ENCODE peak calls at places on chromosome 10, in five cellular contexts. One of them, this sample, is unnamed.

GRCh38 chr10:79354141-79354540 is 6.9 kb downstream of the PPIF start:
- DNase-seq in EH: no peak
- DNase-seq in activated T-helper 1 cell treated with anti-CD3 and anti-CD28 coated beads, Interleukin-12 subunit alpha, Interleukin-12 subunit beta, Interleukin-2, Interleukin-4 antibody, amounts not matched to agents 30 ng/mL and 10 ng/mL and 1 ng/mL, durations not matched to agents 14 hours and 24 hours and 36 hours: no peak
- DNase-seq in stimulated activated CD4-positive, alpha-beta T cell treated with anti-CD3 and anti-CD28 coated beads, Interleukin-2, amount 100 ng/mL, for 48 hours: no peak
- DNase-seq in anterior cingulate cortex: no peak
- DNase-seq in this sample: no peak

GRCh38 chr10:19111501-19112267 is 63.1 kb downstream of the MALRD1 start:
- DNase-seq in EH: no peak
- DNase-seq in anterior cingulate cortex: no peak
- DNase-seq in stimulated activated CD4-positive, alpha-beta T cell treated with anti-CD3 and anti-CD28 coated beads, Interleukin-2, amount 100 ng/mL, for 48 hours: no peak
- DNase-seq in activated T-helper 1 cell treated with anti-CD3 and anti-CD28 coated beads, Interleukin-12 subunit alpha, Interleukin-12 subunit beta, Interleukin-2, Interleukin-4 antibody, amounts not matched to agents 30 ng/mL and 10 ng/mL and 1 ng/mL, durations not matched to agents 14 hours and 24 hours and 36 hours: no peak
- DNase-seq in this sample: no peak

GRCh38 chr10:11875499-11876281 is 52.5 kb downstream of the PROSER2 start:
- DNase-seq in activated T-helper 1 cell treated with anti-CD3 and anti-CD28 coated beads, Interleukin-12 subunit alpha, Interleukin-12 subunit beta, Interleukin-2, Interleukin-4 antibody, amounts not matched to agents 30 ng/mL and 10 ng/mL and 1 ng/mL, durations not matched to agents 14 hours and 24 hours and 36 hours: no peak
- DNase-seq in anterior cingulate cortex: no peak
- DNase-seq in stimulated activated CD4-positive, alpha-beta T cell treated with anti-CD3 and anti-CD28 coated beads, Interleukin-2, amount 100 ng/mL, for 48 hours: no peak
- DNase-seq in EH: peak
- DNase-seq in this sample: no peak

GRCh38 chr10:21372651-21373410 is 152.7 kb downstream of the SKIDA1 start:
- DNase-seq in stimulated activated CD4-positive, alpha-beta T cell treated with anti-CD3 and anti-CD28 coated beads, Interleukin-2, amount 100 ng/mL, for 48 hours: peak
- DNase-seq in anterior cingulate cortex: no peak
- DNase-seq in EH: peak
- DNase-seq in activated T-helper 1 cell treated with anti-CD3 and anti-CD28 coated beads, Interleukin-12 subunit alpha, Interleukin-12 subunit beta, Interleukin-2, Interleukin-4 antibody, amounts not matched to agents 30 ng/mL and 10 ng/mL and 1 ng/mL, durations not matched to agents 14 hours and 24 hours and 36 hours: peak
- DNase-seq in this sample: no peak

GRCh38 chr10:71431945-71432905 is 35.5 kb downstream of the CDH23 start:
- DNase-seq in anterior cingulate cortex: no peak
- DNase-seq in activated T-helper 1 cell treated with anti-CD3 and anti-CD28 coated beads, Interleukin-12 subunit alpha, Interleukin-12 subunit beta, Interleukin-2, Interleukin-4 antibody, amounts not matched to agents 30 ng/mL and 10 ng/mL and 1 ng/mL, durations not matched to agents 14 hours and 24 hours and 36 hours: no peak
- DNase-seq in EH: no peak
- DNase-seq in stimulated activated CD4-positive, alpha-beta T cell treated with anti-CD3 and anti-CD28 coated beads, Interleukin-2, amount 100 ng/mL, for 48 hours: no peak
- DNase-seq in this sample: no peak

GRCh38 chr10:30227481-30227880 is 121.6 kb downstream of the MTPAP start:
- DNase-seq in activated T-helper 1 cell treated with anti-CD3 and anti-CD28 coated beads, Interleukin-12 subunit alpha, Interleukin-12 subunit beta, Interleukin-2, Interleukin-4 antibody, amounts not matched to agents 30 ng/mL and 10 ng/mL and 1 ng/mL, durations not matched to agents 14 hours and 24 hours and 36 hours: no peak
- DNase-seq in EH: peak
- DNase-seq in anterior cingulate cortex: no peak
- DNase-seq in stimulated activated CD4-positive, alpha-beta T cell treated with anti-CD3 and anti-CD28 coated beads, Interleukin-2, amount 100 ng/mL, for 48 hours: no peak
- DNase-seq in this sample: no peak

GRCh38 chr10:31120392-31120791 is 88.7 kb upstream of the ZNF438 start:
- DNase-seq in EH: no peak
- DNase-seq in anterior cingulate cortex: no peak
- DNase-seq in activated T-helper 1 cell treated with anti-CD3 and anti-CD28 coated beads, Interleukin-12 subunit alpha, Interleukin-12 subunit beta, Interleukin-2, Interleukin-4 antibody, amounts not matched to agents 30 ng/mL and 10 ng/mL and 1 ng/mL, durations not matched to agents 14 hours and 24 hours and 36 hours: no peak
- DNase-seq in stimulated activated CD4-positive, alpha-beta T cell treated with anti-CD3 and anti-CD28 coated beads, Interleukin-2, amount 100 ng/mL, for 48 hours: no peak
- DNase-seq in this sample: no peak

GRCh38 chr10:121088524-121088923 is 237.4 kb downstream of the WDR11 start:
- DNase-seq in EH: no peak
- DNase-seq in anterior cingulate cortex: no peak
- DNase-seq in activated T-helper 1 cell treated with anti-CD3 and anti-CD28 coated beads, Interleukin-12 subunit alpha, Interleukin-12 subunit beta, Interleukin-2, Interleukin-4 antibody, amounts not matched to agents 30 ng/mL and 10 ng/mL and 1 ng/mL, durations not matched to agents 14 hours and 24 hours and 36 hours: no peak
- DNase-seq in stimulated activated CD4-positive, alpha-beta T cell treated with anti-CD3 and anti-CD28 coated beads, Interleukin-2, amount 100 ng/mL, for 48 hours: no peak
- DNase-seq in this sample: peak

GRCh38 chr10:51046668-51047067 is 27.6 kb upstream of the PRKG1 start:
- DNase-seq in stimulated activated CD4-positive, alpha-beta T cell treated with anti-CD3 and anti-CD28 coated beads, Interleukin-2, amount 100 ng/mL, for 48 hours: no peak
- DNase-seq in EH: no peak
- DNase-seq in activated T-helper 1 cell treated with anti-CD3 and anti-CD28 coated beads, Interleukin-12 subunit alpha, Interleukin-12 subunit beta, Interleukin-2, Interleukin-4 antibody, amounts not matched to agents 30 ng/mL and 10 ng/mL and 1 ng/mL, durations not matched to agents 14 hours and 24 hours and 36 hours: no peak
- DNase-seq in anterior cingulate cortex: no peak
- DNase-seq in this sample: no peak

GRCh38 chr10:98296514-98296913 is 28.5 kb upstream of the LOXL4 start:
- DNase-seq in anterior cingulate cortex: no peak
- DNase-seq in stimulated activated CD4-positive, alpha-beta T cell treated with anti-CD3 and anti-CD28 coated beads, Interleukin-2, amount 100 ng/mL, for 48 hours: no peak
- DNase-seq in EH: peak
- DNase-seq in activated T-helper 1 cell treated with anti-CD3 and anti-CD28 coated beads, Interleukin-12 subunit alpha, Interleukin-12 subunit beta, Interleukin-2, Interleukin-4 antibody, amounts not matched to agents 30 ng/mL and 10 ng/mL and 1 ng/mL, durations not matched to agents 14 hours and 24 hours and 36 hours: no peak
- DNase-seq in this sample: no peak

GRCh38 chr10:65497837-65498236 is 1428.0 kb upstream of the LRRTM3 start:
- DNase-seq in anterior cingulate cortex: no peak
- DNase-seq in activated T-helper 1 cell treated with anti-CD3 and anti-CD28 coated beads, Interleukin-12 subunit alpha, Interleukin-12 subunit beta, Interleukin-2, Interleukin-4 antibody, amounts not matched to agents 30 ng/mL and 10 ng/mL and 1 ng/mL, durations not matched to agents 14 hours and 24 hours and 36 hours: no peak
- DNase-seq in stimulated activated CD4-positive, alpha-beta T cell treated with anti-CD3 and anti-CD28 coated beads, Interleukin-2, amount 100 ng/mL, for 48 hours: no peak
- DNase-seq in EH: no peak
- DNase-seq in this sample: no peak

GRCh38 chr10:109894516-109894915 is 28.8 kb downstream of the XPNPEP1 start:
- DNase-seq in anterior cingulate cortex: peak
- DNase-seq in stimulated activated CD4-positive, alpha-beta T cell treated with anti-CD3 and anti-CD28 coated beads, Interleukin-2, amount 100 ng/mL, for 48 hours: no peak
- DNase-seq in EH: peak
- DNase-seq in activated T-helper 1 cell treated with anti-CD3 and anti-CD28 coated beads, Interleukin-12 subunit alpha, Interleukin-12 subunit beta, Interleukin-2, Interleukin-4 antibody, amounts not matched to agents 30 ng/mL and 10 ng/mL and 1 ng/mL, durations not matched to agents 14 hours and 24 hours and 36 hours: no peak
- DNase-seq in this sample: no peak

GRCh38 chr10:131655101-131655849 is 245.5 kb upstream of the PPP2R2D start:
- DNase-seq in stimulated activated CD4-positive, alpha-beta T cell treated with anti-CD3 and anti-CD28 coated beads, Interleukin-2, amount 100 ng/mL, for 48 hours: no peak
- DNase-seq in anterior cingulate cortex: no peak
- DNase-seq in EH: no peak
- DNase-seq in activated T-helper 1 cell treated with anti-CD3 and anti-CD28 coated beads, Interleukin-12 subunit alpha, Interleukin-12 subunit beta, Interleukin-2, Interleukin-4 antibody, amounts not matched to agents 30 ng/mL and 10 ng/mL and 1 ng/mL, durations not matched to agents 14 hours and 24 hours and 36 hours: no peak
- DNase-seq in this sample: no peak

GRCh38 chr10:133162910-133163856 is 3.2 kb downstream of the KNDC1 start:
- DNase-seq in EH: no peak
- DNase-seq in activated T-helper 1 cell treated with anti-CD3 and anti-CD28 coated beads, Interleukin-12 subunit alpha, Interleukin-12 subunit beta, Interleukin-2, Interleukin-4 antibody, amounts not matched to agents 30 ng/mL and 10 ng/mL and 1 ng/mL, durations not matched to agents 14 hours and 24 hours and 36 hours: no peak
- DNase-seq in anterior cingulate cortex: peak
- DNase-seq in stimulated activated CD4-positive, alpha-beta T cell treated with anti-CD3 and anti-CD28 coated beads, Interleukin-2, amount 100 ng/mL, for 48 hours: no peak
- DNase-seq in this sample: no peak

GRCh38 chr10:50908366-50908765 is 22.9 kb upstream of the A1CF start:
- DNase-seq in anterior cingulate cortex: no peak
- DNase-seq in EH: no peak
- DNase-seq in stimulated activated CD4-positive, alpha-beta T cell treated with anti-CD3 and anti-CD28 coated beads, Interleukin-2, amount 100 ng/mL, for 48 hours: no peak
- DNase-seq in activated T-helper 1 cell treated with anti-CD3 and anti-CD28 coated beads, Interleukin-12 subunit alpha, Interleukin-12 subunit beta, Interleukin-2, Interleukin-4 antibody, amounts not matched to agents 30 ng/mL and 10 ng/mL and 1 ng/mL, durations not matched to agents 14 hours and 24 hours and 36 hours: no peak
- DNase-seq in this sample: no peak

GRCh38 chr10:5094265-5095205 is at the start of gene AKR1C3:
- DNase-seq in activated T-helper 1 cell treated with anti-CD3 and anti-CD28 coated beads, Interleukin-12 subunit alpha, Interleukin-12 subunit beta, Interleukin-2, Interleukin-4 antibody, amounts not matched to agents 30 ng/mL and 10 ng/mL and 1 ng/mL, durations not matched to agents 14 hours and 24 hours and 36 hours: no peak
- DNase-seq in stimulated activated CD4-positive, alpha-beta T cell treated with anti-CD3 and anti-CD28 coated beads, Interleukin-2, amount 100 ng/mL, for 48 hours: no peak
- DNase-seq in anterior cingulate cortex: no peak
- DNase-seq in EH: peak
- DNase-seq in this sample: no peak

This sample was measured in HL-60.